ENCODE peak calls at places on chromosome 3, in four cellular contexts. O is GM13976, H is AG09319, N is body of pancreas. X is an unnamed sample.

GRCh38 chr3:58627580-58627894 is 39.0 kb downstream of the FAM3D start:
- DNase-seq in N (peak), O (no peak), H (no peak), X (no peak)

GRCh38 chr3:58679974-58680656 is 13.5 kb upstream of the FAM3D start:
- DNase-seq in H (no peak), N (no peak), O (peak), X (peak)

GRCh38 chr3:17841190-17841828 is 98.9 kb upstream of the TBC1D5 start:
- DNase-seq in H (no peak), N (peak), O (peak), X (peak)

GRCh38 chr3:42605550-42606173 is 5.2 kb downstream of the NKTR start:
- DNase-seq in N (peak), O (no peak), H (no peak), X (no peak)

GRCh38 chr3:62142280-62142679 is 231.1 kb downstream of the FEZF2 start:
- DNase-seq in H (no peak), O (no peak), N (no peak), X (no peak)

GRCh38 chr3:48404440-48405342 is 25.2 kb downstream of the PLXNB1 start:
- DNase-seq in O (peak), N (peak), H (no peak), X (no peak)

GRCh38 chr3:12574131-12574530 is 17.2 kb downstream of the MKRN2 start:
- DNase-seq in N (no peak), H (no peak), O (no peak), X (peak)

GRCh38 chr3:136209921-136210320 is 13.8 kb upstream of the MSL2 start:
- DNase-seq in N (no peak), H (no peak), O (no peak), X (no peak)

GRCh38 chr3:141390747-141391146 is 22.4 kb downstream of the ZBTB38 start:
- DNase-seq in N (no peak), O (no peak), H (no peak), X (no peak)

DNA sequence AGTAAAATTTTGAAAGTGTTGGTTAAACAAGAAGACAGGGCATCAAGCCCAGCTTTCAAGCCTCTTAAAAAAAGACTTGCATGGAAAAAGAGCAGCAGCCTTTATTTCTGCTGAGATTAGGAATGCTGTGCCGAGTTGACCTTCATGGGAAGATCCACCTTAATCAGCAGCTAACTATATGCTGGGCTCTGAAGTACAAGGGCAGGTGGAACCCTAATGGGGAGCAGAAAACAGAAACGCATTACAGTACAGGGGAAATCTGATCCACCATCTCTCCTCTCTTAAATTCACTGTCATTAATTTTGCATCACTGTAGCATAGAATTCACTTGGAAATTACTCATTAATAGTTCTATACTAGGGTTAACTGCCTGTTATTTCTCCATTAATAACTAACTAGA is 133.6 kb downstream of the GHSR start:
- DNase-seq in N (no peak), H (no peak), O (no peak), X (no peak)
- TF ChIP-seq CTCF in N (no peak), H (no peak), O (no peak), X (no peak)

GRCh38 chr3:30520695-30521094 is 85.7 kb upstream of the TGFBR2 start:
- DNase-seq in O (no peak), H (no peak), N (no peak), X (peak)

GRCh38 chr3:30518872-30519271 is 87.5 kb upstream of the TGFBR2 start:
- DNase-seq in N (no peak), H (no peak), O (no peak), X (peak)

GRCh38 chr3:30516238-30516637 is 90.2 kb upstream of the TGFBR2 start:
- DNase-seq in N (no peak), O (no peak), H (no peak), X (peak)

GRCh38 chr3:30521156-30521555 is 85.2 kb upstream of the TGFBR2 start:
- DNase-seq in H (no peak), N (no peak), O (no peak), X (no peak)

GRCh38 chr3:30518201-30518864 is 88.1 kb upstream of the TGFBR2 start:
- DNase-seq in H (no peak), O (no peak), N (peak), X (peak)
- TF ChIP-seq CTCF in H (no peak), O (no peak), N (peak), X (no peak)

GRCh38 chr3:148992027-148992634 is 791 bp downstream of the GYG1 start:
- DNase-seq in N (peak), O (peak), H (no peak), X (peak)

GRCh38 chr3:148992635-148993230 is 1.4 kb downstream of the GYG1 start:
- DNase-seq in O (no peak), N (no peak), H (no peak), X (no peak)

GRCh38 chr3:148990211-148990610 is 1.1 kb upstream of the GYG1 start:
- DNase-seq in H (no peak), O (peak), N (no peak), X (no peak)

GRCh38 chr3:148991219-148992026 is at the start of gene GYG1:
- DNase-seq in N (peak), H (peak), O (peak), X (peak)
- TF ChIP-seq CTCF in N (peak), H (peak), O (no peak), X (peak)

DNA sequence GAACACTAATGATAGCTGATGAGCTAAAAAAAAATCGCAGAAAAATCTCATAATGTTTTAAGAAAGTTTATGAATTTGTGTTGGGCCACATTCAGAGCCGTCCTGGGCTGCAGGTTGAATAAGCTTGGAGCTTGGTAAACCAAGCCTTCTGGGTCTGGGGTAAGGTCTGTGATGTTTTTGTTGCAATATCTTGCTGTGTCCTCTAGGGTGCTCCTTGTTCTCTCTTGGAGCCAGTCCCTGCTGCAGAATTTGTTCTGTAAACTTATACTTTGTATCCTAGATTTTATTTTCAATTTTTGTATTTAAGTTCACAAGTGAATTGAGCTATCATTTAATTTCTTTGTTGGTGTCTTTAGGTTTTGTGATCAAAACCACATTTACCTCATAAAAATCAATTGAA is 143.7 kb downstream of the NR1D2 start:
- DNase-seq in N (no peak), O (peak), H (no peak), X (peak)
- TF ChIP-seq CTCF in N (peak), O (no peak), H (peak), X (peak)

DNA sequence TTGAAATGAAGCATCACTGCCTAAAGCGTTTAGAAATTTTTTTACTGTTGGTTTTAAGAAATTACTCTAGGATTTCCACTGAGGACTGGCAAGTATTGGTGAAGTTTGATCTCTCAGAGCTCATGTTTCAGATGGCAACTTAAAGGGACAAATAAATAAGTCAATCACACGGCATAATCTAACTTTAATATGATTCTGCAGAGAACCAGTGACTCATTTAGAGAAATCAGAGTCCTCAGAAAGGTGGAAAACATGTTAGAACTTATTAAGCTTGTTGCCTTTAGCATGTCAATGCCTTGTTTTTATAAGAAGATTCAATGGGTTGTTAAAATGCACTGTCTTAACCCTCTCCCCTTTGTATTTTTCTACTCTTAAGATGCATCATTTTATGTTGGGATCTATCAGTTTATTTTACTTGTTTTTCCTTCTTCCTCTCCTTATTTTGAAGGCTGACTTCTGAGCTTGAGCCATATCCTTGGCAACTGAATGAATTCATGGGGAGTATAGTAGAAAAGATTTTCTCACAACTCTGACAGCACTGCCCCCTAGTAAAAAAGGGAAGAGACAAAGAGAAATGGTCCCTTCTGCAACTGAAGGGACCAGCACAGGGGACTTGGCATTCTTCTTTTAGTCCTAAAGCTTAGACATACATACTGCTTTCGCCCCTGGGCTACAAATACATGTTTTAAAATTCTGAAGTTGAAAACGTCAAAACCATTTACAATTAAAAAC is 431.2 kb downstream of the LPP start:
- DNase-seq in N (no peak), H (no peak), O (no peak), X (no peak)
- TF ChIP-seq CTCF in N (no peak), H (peak), O (no peak), X (no peak)

DNA sequence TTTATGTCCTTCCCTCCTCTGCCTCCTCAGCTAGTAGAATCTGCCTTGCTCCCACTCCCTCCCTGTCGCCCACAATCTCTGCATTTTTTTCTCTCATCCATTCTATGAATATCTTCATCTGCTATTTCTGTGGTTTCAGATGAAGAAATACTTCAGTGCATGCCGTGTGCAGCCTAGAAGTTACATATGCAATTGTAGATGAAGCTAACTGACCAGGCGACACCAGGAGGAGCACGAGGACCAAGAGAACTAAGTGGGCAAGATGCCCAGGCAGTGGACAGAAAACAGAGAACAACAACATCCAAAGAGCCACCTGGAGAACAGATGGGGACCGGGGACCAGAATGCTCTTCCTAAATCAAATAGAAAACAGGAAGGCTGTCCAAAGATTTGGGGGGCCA is 121.4 kb upstream of the ATP11B start:
- DNase-seq in O (no peak), N (no peak), H (no peak), X (peak)
- TF ChIP-seq CTCF in O (no peak), N (no peak), H (no peak), X (no peak)

GRCh38 chr3:170081079-170081741 is 43.4 kb downstream of the GPR160 start:
- DNase-seq in N (no peak), O (no peak), H (peak), X (peak)

GRCh38 chr3:170077406-170077805 is 39.6 kb downstream of the GPR160 start:
- DNase-seq in N (no peak), H (no peak), O (no peak), X (no peak)

GRCh38 chr3:170080605-170081004 is 42.8 kb downstream of the GPR160 start:
- DNase-seq in N (no peak), H (no peak), O (no peak), X (no peak)

GRCh38 chr3:170078620-170079281 is 41.0 kb downstream of the GPR160 start:
- DNase-seq in O (no peak), H (no peak), N (no peak), X (no peak)

GRCh38 chr3:170079466-170080165 is 41.8 kb downstream of the GPR160 start:
- DNase-seq in N (no peak), O (no peak), H (peak), X (peak)
- TF ChIP-seq CTCF in N (no peak), O (no peak), H (no peak), X (no peak)

DNA sequence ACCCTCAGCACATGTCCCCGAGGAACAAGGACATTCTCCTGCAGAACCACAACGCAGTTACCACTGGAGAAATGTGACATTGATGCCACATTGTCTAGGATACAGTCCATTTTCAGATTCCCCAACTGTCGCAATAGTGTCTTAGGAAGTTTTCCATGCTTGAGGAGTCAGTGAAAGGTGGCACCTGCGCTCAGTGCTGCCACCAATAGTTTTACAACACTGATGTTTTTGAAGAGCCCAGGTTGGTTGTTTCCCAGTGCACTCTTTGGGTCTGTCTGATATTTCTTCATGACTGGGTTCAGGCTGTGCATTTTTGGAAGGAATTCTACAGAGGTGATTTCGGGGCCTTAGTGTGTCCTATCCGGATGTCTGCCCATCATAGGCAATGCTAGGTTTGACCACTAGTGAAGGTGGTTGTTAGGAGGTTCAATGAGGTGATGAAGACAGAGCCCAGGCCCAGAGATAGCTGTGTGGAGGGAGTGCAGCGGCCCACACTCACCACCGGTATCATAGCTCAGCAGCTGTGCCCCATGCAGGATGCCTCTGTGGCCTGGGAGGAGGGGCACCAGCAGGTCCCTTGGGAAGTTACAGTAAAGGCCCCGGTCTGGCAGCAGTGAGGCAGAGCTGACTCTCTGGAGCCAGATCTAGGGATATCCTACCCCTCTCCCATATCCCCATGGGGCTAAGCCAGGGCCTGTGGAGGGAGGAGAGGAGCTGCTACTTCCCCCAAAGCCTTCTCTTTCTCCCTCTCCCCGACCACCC is 96.6 kb downstream of the DNAJB8 start:
- DNase-seq in O (no peak), H (no peak), N (no peak), X (no peak)
- TF ChIP-seq CTCF in O (no peak), H (no peak), N (peak), X (no peak)

X was measured in foreskin fibroblast.